ENCODE peak calls at places on chromosomes 7 and 10, in five cellular contexts. One of them, this sample, is unnamed. For H3K27me3 and H3K9me3, the result is how much of the 10 kb centered on the place peaks cover.

GRCh38 chr7:162583-163297 is 29.6 kb upstream of the FAM20C start:
- DNase-seq in endodermal cell: no peak
- DNase-seq in spleen: peak
- DNase-seq in heart left ventricle: no peak
- DNase-seq in SJSA1: no peak
- DNase-seq in this sample: peak

GRCh38 chr10:99995713-99996112 is 14.0 kb downstream of the DNMBP start:
- DNase-seq in endodermal cell: no peak
- DNase-seq in spleen: no peak
- DNase-seq in heart left ventricle: no peak
- DNase-seq in SJSA1: no peak
- DNase-seq in this sample: no peak

GRCh38 chr7:138865843-138866242 is 67.8 kb upstream of the ATP6V0A4 start:
- DNase-seq in endodermal cell: peak
- DNase-seq in spleen: no peak
- DNase-seq in heart left ventricle: no peak
- DNase-seq in SJSA1: no peak
- DNase-seq in this sample: no peak

GRCh38 chr7:133315332-133316040 is 62.6 kb downstream of the EXOC4 start:
- DNase-seq in endodermal cell: no peak
- DNase-seq in spleen: no peak
- DNase-seq in heart left ventricle: no peak
- DNase-seq in SJSA1: no peak
- DNase-seq in this sample: no peak

GRCh38 chr7:11758627-11759111 is 73.3 kb downstream of the THSD7A start:
- DNase-seq in endodermal cell: no peak
- DNase-seq in spleen: no peak
- DNase-seq in heart left ventricle: no peak
- DNase-seq in SJSA1: no peak
- DNase-seq in this sample: peak

GRCh38 chr10:95248989-95249388 is 41.8 kb downstream of the PDLIM1 start:
- DNase-seq in endodermal cell: peak
- DNase-seq in spleen: no peak
- DNase-seq in heart left ventricle: peak
- DNase-seq in SJSA1: peak
- DNase-seq in this sample: no peak

GRCh38 chr7:140000666-140001268 is 62.0 kb downstream of the PARP12 start:
- DNase-seq in endodermal cell: no peak
- DNase-seq in spleen: peak
- DNase-seq in heart left ventricle: no peak
- DNase-seq in SJSA1: no peak
- DNase-seq in this sample: no peak

GRCh38 chr7:2405601-2406345 is 2.4 kb downstream of the CHST12 start:
- DNase-seq in endodermal cell: no peak
- DNase-seq in spleen: peak
- DNase-seq in heart left ventricle: no peak
- DNase-seq in SJSA1: no peak
- DNase-seq in this sample: no peak

GRCh38 chr7:127780489-127780888 is 128.5 kb downstream of the SND1 start:
- DNase-seq in endodermal cell: no peak
- DNase-seq in spleen: no peak
- DNase-seq in heart left ventricle: no peak
- DNase-seq in SJSA1: no peak
- DNase-seq in this sample: no peak

GRCh38 chr7:15764986-15765385 is 78.5 kb upstream of the MEOX2 start:
- DNase-seq in endodermal cell: no peak
- DNase-seq in spleen: no peak
- DNase-seq in heart left ventricle: peak
- DNase-seq in SJSA1: no peak
- DNase-seq in this sample: no peak

GRCh38 chr7:6494365-6494764 is 46.6 kb upstream of the DAGLB start:
- DNase-seq in endodermal cell: no peak
- DNase-seq in spleen: no peak
- DNase-seq in heart left ventricle: no peak
- DNase-seq in SJSA1: no peak
- DNase-seq in this sample: no peak

GRCh38 chr10:45000764-45001381 is at the start of gene ZNF22:
- DNase-seq in endodermal cell: peak
- DNase-seq in spleen: peak
- DNase-seq in heart left ventricle: peak
- DNase-seq in SJSA1: peak
- DNase-seq in this sample: peak

GRCh38 chr7:142385528-142386340 is 127.9 kb upstream of the PRSS58 start:
- DNase-seq in endodermal cell: peak
- DNase-seq in spleen: no peak
- DNase-seq in heart left ventricle: peak
- DNase-seq in SJSA1: peak
- DNase-seq in this sample: peak

GRCh38 chr10:132684164-132684891 is 101.6 kb downstream of the NKX6-2 start:
- DNase-seq in endodermal cell: peak
- DNase-seq in spleen: peak
- DNase-seq in heart left ventricle: no peak
- DNase-seq in SJSA1: peak
- DNase-seq in this sample: no peak

GRCh38 chr10:52621635-52622079 is 150.9 kb downstream of the MBL2 start:
- DNase-seq in endodermal cell: no peak
- DNase-seq in spleen: no peak
- DNase-seq in heart left ventricle: no peak
- DNase-seq in SJSA1: no peak
- DNase-seq in this sample: peak

GRCh38 chr7:80443336-80443735 is 68.5 kb downstream of the GNAT3 start:
- DNase-seq in endodermal cell: no peak
- DNase-seq in spleen: no peak
- DNase-seq in heart left ventricle: no peak
- DNase-seq in SJSA1: no peak
- DNase-seq in this sample: no peak

GRCh38 chr10:94361161-94361794 is 1.5 kb downstream of the NOC3L start:
- DNase-seq in endodermal cell: no peak
- DNase-seq in spleen: no peak
- DNase-seq in heart left ventricle: no peak
- DNase-seq in SJSA1: no peak
- DNase-seq in this sample: peak

GRCh38 chr7:17095951-17096350 is 202.5 kb upstream of the AHR start:
- DNase-seq in endodermal cell: no peak
- DNase-seq in spleen: no peak
- DNase-seq in heart left ventricle: no peak
- DNase-seq in SJSA1: no peak
- DNase-seq in this sample: no peak

GRCh38 chr7:94509264-94509878 is at the start of gene CASD1:
- DNase-seq in endodermal cell: peak
- DNase-seq in spleen: no peak
- DNase-seq in heart left ventricle: peak
- DNase-seq in SJSA1: peak
- DNase-seq in this sample: peak

GRCh38 chr10:101925027-101925426 is 81.4 kb upstream of the KCNIP2 start:
- DNase-seq in endodermal cell: no peak
- DNase-seq in spleen: no peak
- DNase-seq in heart left ventricle: no peak
- DNase-seq in SJSA1: no peak
- DNase-seq in this sample: no peak

GRCh38 chr7:100167912-100168323 is 499 bp downstream of the GAL3ST4 start:
- DNase-seq in endodermal cell: peak
- DNase-seq in spleen: peak
- DNase-seq in heart left ventricle: no peak
- DNase-seq in SJSA1: no peak
- DNase-seq in this sample: no peak

GRCh38 chr10:132626761-132627735 is 89.5 kb downstream of the INPP5A start:
- DNase-seq in endodermal cell: no peak
- DNase-seq in spleen: peak
- DNase-seq in heart left ventricle: no peak
- DNase-seq in SJSA1: no peak
- DNase-seq in this sample: no peak

GRCh38 chr10:22250897-22251605 is 33.2 kb upstream of the EBLN1 start:
- DNase-seq in endodermal cell: no peak
- DNase-seq in spleen: no peak
- DNase-seq in heart left ventricle: no peak
- DNase-seq in SJSA1: no peak
- DNase-seq in this sample: no peak

GRCh38 chr10:78448470-78448869 is 414.8 kb downstream of the RPS24 start:
- DNase-seq in endodermal cell: no peak
- DNase-seq in spleen: no peak
- DNase-seq in heart left ventricle: no peak
- DNase-seq in SJSA1: no peak
- DNase-seq in this sample: no peak

GRCh38 chr10:74189999-74190421 is 39.0 kb downstream of the ADK start:
- DNase-seq in endodermal cell: no peak
- DNase-seq in spleen: no peak
- DNase-seq in heart left ventricle: no peak
- DNase-seq in SJSA1: peak
- DNase-seq in this sample: no peak

GRCh38 chr10:93357680-93358079 is 124.5 kb downstream of the MYOF start:
- DNase-seq in endodermal cell: peak
- DNase-seq in spleen: no peak
- DNase-seq in heart left ventricle: no peak
- DNase-seq in SJSA1: no peak
- DNase-seq in this sample: peak

GRCh38 chr10:122454603-122455080 is at the start of gene ARMS2:
- DNase-seq in endodermal cell: no peak
- DNase-seq in spleen: no peak
- DNase-seq in heart left ventricle: no peak
- DNase-seq in SJSA1: no peak
- DNase-seq in this sample: no peak

GRCh38 chr10:93431361-93431760 is 50.8 kb downstream of the MYOF start:
- DNase-seq in endodermal cell: peak
- DNase-seq in spleen: no peak
- DNase-seq in heart left ventricle: no peak
- DNase-seq in SJSA1: no peak
- DNase-seq in this sample: no peak

GRCh38 chr7:1460757-1461639 is 1.7 kb upstream of the MICALL2 start:
- DNase-seq in endodermal cell: peak
- DNase-seq in spleen: peak
- DNase-seq in heart left ventricle: peak
- DNase-seq in SJSA1: no peak
- DNase-seq in this sample: no peak

GRCh38 chr7:17256375-17256774 is 42.1 kb upstream of the AHR start:
- DNase-seq in endodermal cell: no peak
- DNase-seq in spleen: no peak
- DNase-seq in heart left ventricle: no peak
- DNase-seq in SJSA1: no peak
- DNase-seq in this sample: no peak

GRCh38 chr7:73894851-73895441 is 34.0 kb downstream of the TMEM270 start:
- DNase-seq in endodermal cell: no peak
- DNase-seq in spleen: no peak
- DNase-seq in heart left ventricle: peak
- DNase-seq in SJSA1: peak
- DNase-seq in this sample: no peak

GRCh38 chr7:157640144-157640543 is 303.3 kb downstream of the DNAJB6 start:
- DNase-seq in endodermal cell: no peak
- DNase-seq in spleen: no peak
- DNase-seq in heart left ventricle: no peak
- DNase-seq in SJSA1: no peak
- DNase-seq in this sample: no peak

GRCh38 chr7:157638563-157638962 is 301.8 kb downstream of the DNAJB6 start:
- DNase-seq in endodermal cell: peak
- DNase-seq in spleen: no peak
- DNase-seq in heart left ventricle: no peak
- DNase-seq in SJSA1: no peak
- DNase-seq in this sample: no peak

GRCh38 chr7:157635669-157636068 is 298.9 kb downstream of the DNAJB6 start:
- DNase-seq in endodermal cell: no peak
- DNase-seq in spleen: no peak
- DNase-seq in heart left ventricle: no peak
- DNase-seq in SJSA1: no peak
- DNase-seq in this sample: no peak

GRCh38 chr7:157635148-157635500 is 298.3 kb downstream of the DNAJB6 start:
- DNase-seq in endodermal cell: peak
- DNase-seq in spleen: no peak
- DNase-seq in heart left ventricle: no peak
- DNase-seq in SJSA1: no peak
- DNase-seq in this sample: no peak

GRCh38 chr7:157637216-157637954 is 300.6 kb downstream of the DNAJB6 start:
- DNase-seq in endodermal cell: peak
- DNase-seq in spleen: no peak
- DNase-seq in heart left ventricle: no peak
- DNase-seq in SJSA1: no peak
- DNase-seq in this sample: no peak
- H3K27me3 ChIP-seq in endodermal cell: under half
- H3K27me3 ChIP-seq in spleen: under half
- H3K27me3 ChIP-seq in heart left ventricle: under half
- H3K27me3 ChIP-seq in SJSA1: under half
- H3K27me3 ChIP-seq in this sample: under half

DNA sequence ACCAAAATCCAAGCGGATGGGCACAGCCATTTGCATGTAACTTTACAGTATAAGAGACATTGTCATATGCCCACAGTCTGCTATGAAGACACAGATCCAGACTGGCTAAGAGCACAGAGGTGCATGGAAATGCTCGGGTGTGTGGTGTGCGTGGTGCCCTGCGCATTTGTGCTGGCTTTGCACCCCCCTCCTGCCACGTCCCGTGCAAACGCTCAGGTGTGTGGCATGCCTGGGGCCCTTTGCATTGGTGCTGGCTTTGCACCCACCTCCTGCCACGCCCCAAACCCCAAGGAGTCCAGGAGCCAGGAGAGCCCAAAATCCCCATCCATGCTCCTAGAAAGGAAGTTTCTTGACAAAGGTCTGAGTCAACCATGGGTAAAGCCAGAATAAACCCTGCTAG is 306.2 kb downstream of the PTPRN2 start:
- DNase-seq in endodermal cell: no peak
- DNase-seq in spleen: peak
- DNase-seq in heart left ventricle: no peak
- DNase-seq in SJSA1: peak
- DNase-seq in this sample: no peak
- H3K9me3 ChIP-seq in endodermal cell: half or more
- H3K9me3 ChIP-seq in spleen: under half
- H3K9me3 ChIP-seq in heart left ventricle: under half
- H3K9me3 ChIP-seq in SJSA1: under half
- H3K9me3 ChIP-seq in this sample: under half

DNA sequence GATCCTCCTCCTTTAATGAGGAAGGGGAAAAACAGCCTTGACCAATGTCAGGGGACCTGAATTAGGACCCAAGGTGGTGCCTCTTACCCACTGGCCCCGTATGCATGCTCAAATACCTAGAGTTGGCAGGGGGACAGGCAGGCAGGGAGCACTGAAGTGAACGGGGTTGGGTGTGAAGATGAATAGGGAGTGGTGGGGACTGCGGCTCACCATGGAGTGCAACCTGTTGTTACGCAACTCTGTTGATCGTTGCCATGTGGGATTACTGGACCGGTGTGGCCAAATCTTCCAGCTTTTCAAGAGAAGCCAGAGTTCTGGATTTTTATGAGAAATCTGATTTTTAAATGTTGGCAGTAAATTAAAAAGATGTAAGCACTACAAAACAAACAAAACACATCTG is 48.1 kb downstream of the TLL2 start:
- DNase-seq in endodermal cell: peak
- DNase-seq in spleen: no peak
- DNase-seq in heart left ventricle: no peak
- DNase-seq in SJSA1: no peak
- DNase-seq in this sample: no peak
- H3K27me3 ChIP-seq in endodermal cell: under half
- H3K27me3 ChIP-seq in spleen: under half
- H3K27me3 ChIP-seq in heart left ventricle: under half
- H3K27me3 ChIP-seq in SJSA1: under half
- H3K27me3 ChIP-seq in this sample: under half

GRCh38 chr10:90133606-90134005 is 432.2 kb downstream of the KIF20B start:
- DNase-seq in endodermal cell: no peak
- DNase-seq in spleen: no peak
- DNase-seq in heart left ventricle: no peak
- DNase-seq in SJSA1: no peak
- DNase-seq in this sample: no peak
- H3K9me3 ChIP-seq in endodermal cell: under half
- H3K9me3 ChIP-seq in spleen: half or more
- H3K9me3 ChIP-seq in heart left ventricle: under half
- H3K9me3 ChIP-seq in SJSA1: under half
- H3K9me3 ChIP-seq in this sample: under half